ENCODE peak calls at places on chromosome 4, in five cellular contexts. V, Q, P, S and R are unnamed samples.
A peak's percentile ranks its signal among the peaks of the same experiment; 100 is the strongest.

GRCh38 chr4:829291-829690 is 3.4 kb upstream of the CPLX1 start:
- DNase-seq in Q (no peak), V (no peak), S (no peak), P (peak; percentile 47), R (no peak)

GRCh38 chr4:121827851-121828250 is 4.2 kb upstream of the CCNA2 start:
- DNase-seq in S (no peak), V (no peak), Q (no peak), P (no peak), R (no peak)

GRCh38 chr4:41660350-41660749 is 88.2 kb downstream of the PHOX2B start:
- DNase-seq in P (no peak), Q (no peak), S (no peak), V (no peak), R (no peak)

GRCh38 chr4:185755451-185755850 is 56.5 kb downstream of the SORBS2 start:
- DNase-seq in P (no peak), S (no peak), Q (no peak), V (no peak), R (no peak)

GRCh38 chr4:147863808-147864472 is 132.1 kb downstream of the ARHGAP10 start:
- DNase-seq in P (no peak), V (peak; percentile 43), S (no peak), Q (no peak), R (no peak)

GRCh38 chr4:105158837-105159236 is 12.2 kb downstream of the TET2 start:
- DNase-seq in V (peak; percentile 34), Q (no peak), P (no peak), S (no peak), R (no peak)

GRCh38 chr4:153072661-153073060 is 131.6 kb upstream of the TRIM2 start:
- DNase-seq in S (no peak), Q (no peak), P (no peak), V (no peak), R (no peak)

GRCh38 chr4:177448850-177449249 is 6.6 kb upstream of the AGA start:
- DNase-seq in S (no peak), P (no peak), Q (no peak), V (no peak), R (no peak)

GRCh38 chr4:67909910-67910905 is 26.4 kb upstream of the TMPRSS11D start:
- DNase-seq in V (no peak), S (no peak), P (no peak), Q (no peak), R (no peak)

GRCh38 chr4:73851293-73851692 is 1.8 kb upstream of the PF4V1 start:
- DNase-seq in Q (no peak), P (no peak), S (no peak), V (no peak), R (no peak)

GRCh38 chr4:25524616-25525146 is 131.0 kb upstream of the SLC34A2 start:
- DNase-seq in Q (no peak), P (no peak), V (no peak), S (no peak), R (no peak)

GRCh38 chr4:47270226-47270888 is 193.1 kb downstream of the COMMD8 start:
- DNase-seq in Q (no peak), P (no peak), S (no peak), V (no peak), R (no peak)

GRCh38 chr4:3522326-3522640 is 9.9 kb downstream of the LRPAP1 start:
- DNase-seq in V (no peak), S (no peak), P (peak; percentile 67), Q (no peak), R (no peak)

GRCh38 chr4:100421356-100421978 is 96.4 kb downstream of the EMCN start:
- DNase-seq in Q (no peak), S (no peak), V (no peak), P (no peak), R (no peak)

GRCh38 chr4:20474119-20474518 is 222.4 kb downstream of the SLIT2 start:
- DNase-seq in P (no peak), Q (no peak), S (no peak), V (no peak), R (no peak)

GRCh38 chr4:6017030-6017429 is 1.2 kb downstream of the C4orf50 start:
- DNase-seq in V (no peak), S (no peak), Q (no peak), P (no peak), R (no peak)

GRCh38 chr4:25628441-25628840 is 27.2 kb upstream of the SLC34A2 start:
- DNase-seq in V (no peak), P (no peak), Q (no peak), S (no peak), R (no peak)

GRCh38 chr4:88779431-88779830 is 81.8 kb upstream of the NAP1L5 start:
- DNase-seq in Q (no peak), S (no peak), V (no peak), P (no peak), R (no peak)

GRCh38 chr4:5381981-5382441 is 326.3 kb downstream of the EVC2 start:
- DNase-seq in V (no peak), P (no peak), Q (no peak), S (no peak), R (no peak)

GRCh38 chr4:131304686-131305085 is 1844.4 kb upstream of the PCDH10 start:
- DNase-seq in P (no peak), Q (no peak), S (no peak), V (no peak), R (no peak)

GRCh38 chr4:74109894-74110605 is 11.1 kb upstream of the CXCL2 start:
- DNase-seq in V (no peak), P (no peak), S (no peak), Q (no peak), R (no peak)

GRCh38 chr4:41307633-41308032 is 50.9 kb downstream of the UCHL1 start:
- DNase-seq in P (no peak), S (no peak), Q (no peak), V (no peak), R (no peak)

GRCh38 chr4:141807073-141807472 is 170.7 kb downstream of the IL15 start:
- DNase-seq in S (no peak), V (no peak), Q (no peak), P (no peak), R (no peak)

GRCh38 chr4:35934370-35934981 is 309.8 kb downstream of the ARAP2 start:
- DNase-seq in V (no peak), S (no peak), P (no peak), Q (no peak), R (no peak)

GRCh38 chr4:95124906-95125504 is 367.2 kb downstream of the BMPR1B start:
- DNase-seq in Q (no peak), V (no peak), S (no peak), P (no peak), R (no peak)

GRCh38 chr4:5749568-5749967 is 38.6 kb downstream of the EVC start:
- DNase-seq in S (no peak), V (no peak), P (no peak), Q (no peak), R (no peak)

DNA sequence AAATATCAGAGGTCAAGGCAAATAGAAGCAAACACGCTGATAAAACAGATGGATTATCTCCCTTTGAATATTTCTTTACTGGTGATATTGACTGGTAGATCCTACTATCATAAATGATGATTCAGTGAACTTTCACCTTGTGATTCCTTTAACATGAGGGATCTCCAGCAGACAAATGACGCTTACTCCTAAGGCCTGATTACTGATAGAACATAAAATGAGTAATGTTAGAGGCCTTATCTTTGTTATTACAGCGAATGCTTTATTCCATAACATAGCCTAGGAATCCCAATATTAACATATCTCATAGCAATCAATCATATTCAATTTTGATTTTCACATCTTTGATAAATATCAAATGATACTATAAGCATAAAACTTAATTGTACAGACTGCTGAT is 152.3 kb downstream of the SLC10A7 start:
- DNase-seq in V (no peak), P (no peak), S (no peak), Q (no peak), R (no peak)
- H3K27ac ChIP-seq in V (no peak overlapping the region), P (no peak overlapping the region), S (no peak overlapping the region), Q (no peak overlapping the region), R (no peak overlapping the region)

DNA sequence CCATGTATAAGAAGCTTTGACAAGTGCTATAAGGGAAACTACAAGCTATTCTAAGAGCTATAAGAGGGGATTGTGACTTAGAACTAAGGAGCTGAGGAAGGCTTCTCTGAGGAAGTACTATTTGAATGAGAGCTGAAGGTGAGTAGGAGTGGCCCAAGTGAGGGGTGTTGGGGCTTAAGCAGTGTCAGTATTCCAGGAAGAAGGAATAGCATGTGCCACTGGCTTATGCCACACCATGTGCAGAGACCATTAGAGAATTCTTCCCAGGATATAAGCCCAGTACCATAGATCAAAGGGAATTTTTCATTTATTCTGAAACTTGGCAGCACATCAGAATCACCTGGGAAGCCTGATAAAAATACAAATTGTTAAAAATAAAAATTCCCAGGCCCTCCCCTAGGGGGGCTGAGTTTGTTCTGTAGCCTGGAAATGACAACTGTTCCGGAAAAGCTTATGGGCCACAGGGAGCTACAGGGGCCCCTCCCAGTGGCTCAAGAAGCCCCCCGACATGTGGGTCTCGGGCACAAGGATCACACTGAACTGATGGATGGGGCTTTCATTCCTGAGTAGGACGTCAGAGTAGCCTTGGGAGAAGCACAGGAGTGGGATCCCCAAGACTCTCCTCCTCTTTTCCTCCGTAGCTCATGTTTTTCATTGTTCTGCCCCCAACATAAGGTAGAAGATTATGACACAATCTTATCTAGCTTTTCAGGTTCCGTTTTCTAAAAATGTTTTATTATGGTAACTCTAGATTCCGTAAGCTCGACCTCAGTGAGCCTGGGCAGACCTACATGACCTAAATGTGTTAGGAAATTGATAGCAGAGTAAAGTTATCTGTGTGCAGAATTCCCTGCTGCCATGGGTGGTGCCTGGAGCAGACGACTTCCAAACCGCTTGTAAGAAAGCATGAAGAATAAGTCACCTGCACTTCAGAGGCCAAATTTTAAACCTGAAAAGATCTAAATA is 119.3 kb downstream of the AFF1 start:
- DNase-seq in P (no peak), S (no peak), Q (no peak), V (no peak), R (no peak)
- H3K27ac ChIP-seq in P (peak overlapping the region; percentile 90), S (no peak overlapping the region), Q (no peak overlapping the region), V (peak overlapping the region; percentile 74), R (peak overlapping the region; percentile 10)

DNA sequence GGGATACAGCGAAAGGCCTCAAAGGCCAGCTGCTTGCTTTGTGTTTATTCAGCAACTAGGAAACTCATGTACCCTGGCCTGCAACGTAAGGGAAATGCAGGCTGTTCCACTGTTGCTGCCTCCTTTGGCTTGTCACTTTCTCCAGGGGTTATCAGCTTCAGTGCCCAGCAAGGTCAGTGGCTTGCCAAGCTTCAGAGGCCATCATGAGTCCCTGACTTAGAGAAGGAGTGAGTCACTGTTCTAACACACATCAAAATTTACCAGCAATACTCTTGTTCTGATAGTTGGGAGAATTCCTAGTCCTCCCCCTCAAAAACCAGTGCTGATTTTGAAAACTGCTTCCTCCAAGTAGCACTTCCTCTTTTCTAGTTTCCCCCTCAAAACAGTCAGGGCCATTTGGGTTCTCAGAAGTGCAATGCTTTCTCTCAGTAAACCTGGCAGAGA is 250.8 kb downstream of the ARHGAP24 start:
- DNase-seq in V (no peak), S (no peak), P (no peak), Q (no peak), R (no peak)
- H3K27ac ChIP-seq in V (no peak overlapping the region), S (peak overlapping the region; percentile 54), P (no peak overlapping the region), Q (no peak overlapping the region), R (peak overlapping the region; percentile 67)

GRCh38 chr4:124879195-124879594 is 166.7 kb upstream of the ANKRD50 start:
- DNase-seq in Q (no peak), V (no peak), P (no peak), S (no peak), R (no peak)
- H3K27ac ChIP-seq in Q (no peak overlapping the region), V (no peak overlapping the region), P (no peak overlapping the region), S (no peak overlapping the region), R (no peak overlapping the region)

GRCh38 chr4:118753096-118753495 is 67.9 kb downstream of the METTL14 start:
- DNase-seq in S (no peak), Q (no peak), P (no peak), V (no peak), R (no peak)
- H3K27ac ChIP-seq in S (no peak overlapping the region), Q (no peak overlapping the region), P (no peak overlapping the region), V (no peak overlapping the region), R (no peak overlapping the region)